ENCODE peak calls at places on chromosomes 4 and X, in six cellular contexts. V, E, J, B, S and N are unnamed samples.

GRCh38 chr4:118270492-118270891 is 82.3 kb downstream of the PRSS12 start:
- DNase-seq in V (no peak), E (no peak), J (peak), B (no peak), S (no peak), N (no peak)

GRCh38 chr4:94743838-94744237 is 13.9 kb upstream of the BMPR1B start:
- DNase-seq in V (no peak), E (no peak), J (no peak), B (no peak), S (no peak), N (no peak)

GRCh38 chr4:128553665-128554515 is 255.6 kb upstream of the JADE1 start:
- DNase-seq in V (no peak), E (no peak), J (no peak), B (no peak), S (no peak), N (no peak)

GRCh38 chrX:153414838-153415552 is 3.7 kb downstream of the ZFP92 start:
- DNase-seq in V (no peak), E (no peak), J (no peak), B (no peak), S (no peak), N (no peak)

GRCh38 chr4:1572521-1572920 is 111.6 kb downstream of the FAM53A start:
- DNase-seq in V (no peak), E (no peak), J (no peak), B (no peak), S (no peak), N (no peak)

GRCh38 chr4:185421366-185422124 is 4.2 kb downstream of the UFSP2 start:
- DNase-seq in V (no peak), E (no peak), J (no peak), B (no peak), S (no peak), N (no peak)

GRCh38 chr4:126630171-126630570 is 1002.6 kb upstream of the INTU start:
- DNase-seq in V (no peak), E (no peak), J (no peak), B (no peak), S (no peak), N (no peak)

GRCh38 chr4:117491531-117491930 is 406.2 kb upstream of the TRAM1L1 start:
- DNase-seq in V (no peak), E (no peak), J (no peak), B (no peak), S (no peak), N (no peak)

GRCh38 chrX:155767101-155767878 is 113.9 kb upstream of the VAMP7 start:
- DNase-seq in V (peak), E (peak), J (peak), B (peak), S (peak), N (no peak)

GRCh38 chr4:146522862-146523205 is 1.1 kb upstream of the SLC10A7 start:
- DNase-seq in V (no peak), E (no peak), J (no peak), B (no peak), S (no peak), N (no peak)

GRCh38 chr4:77022581-77023133 is 53.1 kb downstream of the CCNI start:
- DNase-seq in V (peak), E (peak), J (peak), B (no peak), S (no peak), N (no peak)

GRCh38 chr4:53935780-53936179 is 128.6 kb downstream of the CHIC2 start:
- DNase-seq in V (no peak), E (no peak), J (no peak), B (no peak), S (no peak), N (no peak)

GRCh38 chr4:155787113-155787710 is 28.4 kb downstream of the GUCY1B1 start:
- DNase-seq in V (peak), E (peak), J (peak), B (no peak), S (no peak), N (no peak)

GRCh38 chrX:24242649-24243556 is 71.0 kb downstream of the SUPT20HL2 start:
- DNase-seq in V (no peak), E (no peak), J (no peak), B (peak), S (no peak), N (no peak)

DNA sequence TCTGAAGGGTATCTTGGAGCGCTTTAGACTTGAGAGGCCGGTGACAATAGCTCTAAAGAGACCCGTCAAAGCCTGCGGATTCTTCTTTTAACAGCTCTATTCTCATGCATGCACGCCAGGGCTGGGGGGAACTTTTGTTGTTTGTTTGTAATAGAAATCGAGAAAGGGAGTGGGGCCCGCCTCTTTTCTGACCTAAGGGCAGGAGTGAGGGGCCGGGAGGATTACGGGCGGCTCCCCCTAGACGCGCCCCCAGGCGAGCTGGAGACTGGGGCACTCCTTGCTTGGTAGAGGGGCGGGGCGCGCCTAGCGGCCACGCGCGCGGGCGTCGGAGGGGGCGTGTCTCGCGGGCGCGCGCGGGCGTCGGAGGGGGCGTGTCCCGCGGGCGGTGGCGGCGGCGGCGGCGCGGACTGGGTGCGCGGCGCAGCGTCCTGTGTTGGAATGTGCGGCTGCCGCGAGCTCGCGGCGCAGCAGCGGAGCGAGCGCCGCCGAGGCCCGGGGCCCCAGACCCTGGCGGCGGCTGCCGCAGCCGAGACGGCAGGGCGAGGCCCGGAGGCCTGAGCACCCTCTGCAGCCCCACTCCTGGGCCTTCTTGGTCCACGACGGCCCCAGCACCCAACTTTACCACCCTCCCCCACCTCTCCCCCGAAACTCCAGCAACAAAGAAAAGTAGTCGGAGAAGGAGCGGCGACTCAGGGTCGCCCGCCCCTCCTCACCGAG is at the start of gene REST:
- DNase-seq in V (peak), E (peak), J (peak), B (peak), S (peak), N (peak)
- TF ChIP-seq CTCF in V (no peak), E (no peak), J (no peak), B (no peak), S (no peak), N (no peak)

GRCh38 chr4:60314367-60314766 is 885.8 kb upstream of the ADGRL3 start:
- DNase-seq in V (no peak), E (no peak), J (no peak), B (no peak), S (no peak), N (no peak)
- TF ChIP-seq CTCF in V (no peak), E (no peak), J (no peak), B (no peak), S (no peak), N (no peak)

GRCh38 chrX:108735087-108735679 is 1.2 kb downstream of the IRS4 start:
- DNase-seq in V (no peak), E (no peak), J (peak), B (no peak), S (peak), N (no peak)
- TF ChIP-seq CTCF in V (peak), E (no peak), J (no peak), B (no peak), S (no peak), N (no peak)

GRCh38 chr4:189974056-189974455 is 33.4 kb downstream of the FRG1 start:
- DNase-seq in V (no peak), E (no peak), J (no peak), B (no peak), S (no peak), N (no peak)
- TF ChIP-seq CTCF in V (peak), E (peak), J (no peak), B (no peak), S (no peak), N (no peak)